ENCODE peak calls at places on chromosomes 2 and 18, in ten cellular contexts. One of them, this sample, is unnamed.

GRCh38 chr2:62217980-62218379 is 22.1 kb downstream of the B3GNT2 start:
- DNase-seq in left ventricle myocardium inferior: no peak
- DNase-seq in spleen: no peak
- DNase-seq in breast epithelium: no peak
- DNase-seq in tibial nerve: no peak
- DNase-seq in right atrium auricular region: no peak
- DNase-seq in ovary: no peak
- DNase-seq in A549: no peak
- DNase-seq in left lung: no peak
- DNase-seq in cardiac muscle cell: no peak
- DNase-seq in this sample: no peak

GRCh38 chr18:62452280-62452824 is 70.5 kb upstream of the ZCCHC2 start:
- DNase-seq in left ventricle myocardium inferior: no peak
- DNase-seq in spleen: no peak
- DNase-seq in breast epithelium: peak
- DNase-seq in tibial nerve: no peak
- DNase-seq in right atrium auricular region: peak
- DNase-seq in ovary: no peak
- DNase-seq in A549: peak
- DNase-seq in left lung: no peak
- DNase-seq in cardiac muscle cell: no peak
- DNase-seq in this sample: no peak

GRCh38 chr18:78006006-78006802 is 756.6 kb downstream of the GALR1 start:
- DNase-seq in left ventricle myocardium inferior: no peak
- DNase-seq in spleen: no peak
- DNase-seq in breast epithelium: no peak
- DNase-seq in tibial nerve: no peak
- DNase-seq in right atrium auricular region: no peak
- DNase-seq in ovary: no peak
- DNase-seq in A549: no peak
- DNase-seq in left lung: no peak
- DNase-seq in cardiac muscle cell: no peak
- DNase-seq in this sample: no peak

GRCh38 chr2:64035067-64035942 is 16.1 kb upstream of the VPS54 start:
- DNase-seq in left ventricle myocardium inferior: no peak
- DNase-seq in spleen: no peak
- DNase-seq in breast epithelium: no peak
- DNase-seq in tibial nerve: no peak
- DNase-seq in right atrium auricular region: no peak
- DNase-seq in ovary: no peak
- DNase-seq in A549: no peak
- DNase-seq in left lung: no peak
- DNase-seq in cardiac muscle cell: no peak
- DNase-seq in this sample: no peak

GRCh38 chr18:80046011-80046410 is 11.8 kb downstream of the RBFA start:
- DNase-seq in left ventricle myocardium inferior: no peak
- DNase-seq in spleen: no peak
- DNase-seq in breast epithelium: no peak
- DNase-seq in tibial nerve: no peak
- DNase-seq in right atrium auricular region: no peak
- DNase-seq in ovary: no peak
- DNase-seq in A549: no peak
- DNase-seq in left lung: no peak
- DNase-seq in cardiac muscle cell: no peak
- DNase-seq in this sample: no peak

GRCh38 chr2:127588241-127588640 is 52.8 kb downstream of the MYO7B start:
- DNase-seq in left ventricle myocardium inferior: no peak
- DNase-seq in spleen: peak
- DNase-seq in breast epithelium: no peak
- DNase-seq in tibial nerve: no peak
- DNase-seq in right atrium auricular region: no peak
- DNase-seq in ovary: peak
- DNase-seq in A549: no peak
- DNase-seq in left lung: no peak
- DNase-seq in cardiac muscle cell: no peak
- DNase-seq in this sample: no peak

GRCh38 chr2:176642074-176642473 is 372.8 kb downstream of the MTX2 start:
- DNase-seq in left ventricle myocardium inferior: no peak
- DNase-seq in spleen: no peak
- DNase-seq in breast epithelium: no peak
- DNase-seq in tibial nerve: no peak
- DNase-seq in right atrium auricular region: no peak
- DNase-seq in ovary: no peak
- DNase-seq in A549: no peak
- DNase-seq in left lung: no peak
- DNase-seq in cardiac muscle cell: no peak
- DNase-seq in this sample: no peak

GRCh38 chr2:238865744-238866355 is 18.0 kb downstream of the TWIST2 start:
- DNase-seq in left ventricle myocardium inferior: no peak
- DNase-seq in spleen: peak
- DNase-seq in breast epithelium: no peak
- DNase-seq in tibial nerve: no peak
- DNase-seq in right atrium auricular region: no peak
- DNase-seq in ovary: no peak
- DNase-seq in A549: no peak
- DNase-seq in left lung: peak
- DNase-seq in cardiac muscle cell: no peak
- DNase-seq in this sample: no peak

GRCh38 chr2:213243189-213244044 is 40.8 kb upstream of the SPAG16 start:
- DNase-seq in left ventricle myocardium inferior: no peak
- DNase-seq in spleen: no peak
- DNase-seq in breast epithelium: no peak
- DNase-seq in tibial nerve: no peak
- DNase-seq in right atrium auricular region: no peak
- DNase-seq in ovary: no peak
- DNase-seq in A549: no peak
- DNase-seq in left lung: no peak
- DNase-seq in cardiac muscle cell: no peak
- DNase-seq in this sample: no peak

GRCh38 chr2:196482119-196483065 is 157.1 kb upstream of the CCDC150 start:
- DNase-seq in left ventricle myocardium inferior: no peak
- DNase-seq in spleen: no peak
- DNase-seq in breast epithelium: no peak
- DNase-seq in tibial nerve: no peak
- DNase-seq in right atrium auricular region: no peak
- DNase-seq in ovary: no peak
- DNase-seq in A549: no peak
- DNase-seq in left lung: no peak
- DNase-seq in cardiac muscle cell: no peak
- DNase-seq in this sample: no peak

GRCh38 chr2:183035954-183036669 is 2.1 kb downstream of the NCKAP1 start:
- DNase-seq in left ventricle myocardium inferior: no peak
- DNase-seq in spleen: no peak
- DNase-seq in breast epithelium: no peak
- DNase-seq in tibial nerve: no peak
- DNase-seq in right atrium auricular region: no peak
- DNase-seq in ovary: no peak
- DNase-seq in A549: no peak
- DNase-seq in left lung: no peak
- DNase-seq in cardiac muscle cell: no peak
- DNase-seq in this sample: no peak

GRCh38 chr2:177602611-177603164 is 210.1 kb downstream of the AGPS start:
- DNase-seq in left ventricle myocardium inferior: no peak
- DNase-seq in spleen: no peak
- DNase-seq in breast epithelium: no peak
- DNase-seq in tibial nerve: no peak
- DNase-seq in right atrium auricular region: no peak
- DNase-seq in ovary: no peak
- DNase-seq in A549: no peak
- DNase-seq in left lung: no peak
- DNase-seq in cardiac muscle cell: no peak
- DNase-seq in this sample: no peak

GRCh38 chr2:38945931-38946330 is 56.3 kb downstream of the ARHGEF33 start:
- DNase-seq in left ventricle myocardium inferior: no peak
- DNase-seq in spleen: no peak
- DNase-seq in breast epithelium: no peak
- DNase-seq in tibial nerve: no peak
- DNase-seq in right atrium auricular region: no peak
- DNase-seq in ovary: no peak
- DNase-seq in A549: no peak
- DNase-seq in left lung: no peak
- DNase-seq in cardiac muscle cell: no peak
- DNase-seq in this sample: no peak

GRCh38 chr2:98771771-98772521 is 41.0 kb upstream of the MGAT4A start:
- DNase-seq in left ventricle myocardium inferior: no peak
- DNase-seq in spleen: peak
- DNase-seq in breast epithelium: no peak
- DNase-seq in tibial nerve: no peak
- DNase-seq in right atrium auricular region: no peak
- DNase-seq in ovary: no peak
- DNase-seq in A549: no peak
- DNase-seq in left lung: no peak
- DNase-seq in cardiac muscle cell: no peak
- DNase-seq in this sample: no peak

GRCh38 chr18:70700496-70700895 is 411.7 kb downstream of the SOCS6 start:
- DNase-seq in left ventricle myocardium inferior: no peak
- DNase-seq in spleen: no peak
- DNase-seq in breast epithelium: no peak
- DNase-seq in tibial nerve: no peak
- DNase-seq in right atrium auricular region: no peak
- DNase-seq in ovary: no peak
- DNase-seq in A549: no peak
- DNase-seq in left lung: no peak
- DNase-seq in cardiac muscle cell: no peak
- DNase-seq in this sample: no peak

GRCh38 chr2:162297925-162298552 is 20.4 kb downstream of the IFIH1 start:
- DNase-seq in left ventricle myocardium inferior: no peak
- DNase-seq in spleen: no peak
- DNase-seq in breast epithelium: no peak
- DNase-seq in tibial nerve: peak
- DNase-seq in right atrium auricular region: no peak
- DNase-seq in ovary: no peak
- DNase-seq in A549: peak
- DNase-seq in left lung: no peak
- DNase-seq in cardiac muscle cell: peak
- DNase-seq in this sample: no peak

GRCh38 chr2:29113891-29114321 is 1.3 kb upstream of the CLIP4 start:
- DNase-seq in left ventricle myocardium inferior: peak
- DNase-seq in spleen: no peak
- DNase-seq in breast epithelium: peak
- DNase-seq in tibial nerve: peak
- DNase-seq in right atrium auricular region: peak
- DNase-seq in ovary: no peak
- DNase-seq in A549: peak
- DNase-seq in left lung: no peak
- DNase-seq in cardiac muscle cell: peak
- DNase-seq in this sample: peak

GRCh38 chr2:235609746-235610145 is 115.9 kb downstream of the AGAP1 start:
- DNase-seq in left ventricle myocardium inferior: no peak
- DNase-seq in spleen: no peak
- DNase-seq in breast epithelium: no peak
- DNase-seq in tibial nerve: no peak
- DNase-seq in right atrium auricular region: no peak
- DNase-seq in ovary: no peak
- DNase-seq in A549: no peak
- DNase-seq in left lung: no peak
- DNase-seq in cardiac muscle cell: no peak
- DNase-seq in this sample: no peak

GRCh38 chr2:235608200-235608591 is 114.4 kb downstream of the AGAP1 start:
- DNase-seq in left ventricle myocardium inferior: no peak
- DNase-seq in spleen: no peak
- DNase-seq in breast epithelium: no peak
- DNase-seq in tibial nerve: no peak
- DNase-seq in right atrium auricular region: no peak
- DNase-seq in ovary: no peak
- DNase-seq in A549: no peak
- DNase-seq in left lung: no peak
- DNase-seq in cardiac muscle cell: no peak
- DNase-seq in this sample: no peak

GRCh38 chr2:235609321-235609720 is 115.5 kb downstream of the AGAP1 start:
- DNase-seq in left ventricle myocardium inferior: no peak
- DNase-seq in spleen: no peak
- DNase-seq in breast epithelium: no peak
- DNase-seq in tibial nerve: no peak
- DNase-seq in right atrium auricular region: no peak
- DNase-seq in ovary: no peak
- DNase-seq in A549: no peak
- DNase-seq in left lung: no peak
- DNase-seq in cardiac muscle cell: no peak
- DNase-seq in this sample: no peak

GRCh38 chr2:235605999-235606715 is 112.3 kb downstream of the AGAP1 start:
- DNase-seq in left ventricle myocardium inferior: no peak
- DNase-seq in spleen: no peak
- DNase-seq in breast epithelium: no peak
- DNase-seq in tibial nerve: no peak
- DNase-seq in right atrium auricular region: no peak
- DNase-seq in ovary: no peak
- DNase-seq in A549: no peak
- DNase-seq in left lung: no peak
- DNase-seq in cardiac muscle cell: no peak
- DNase-seq in this sample: no peak

GRCh38 chr2:235607541-235608199 is 113.8 kb downstream of the AGAP1 start:
- DNase-seq in left ventricle myocardium inferior: no peak
- DNase-seq in spleen: no peak
- DNase-seq in breast epithelium: no peak
- DNase-seq in tibial nerve: no peak
- DNase-seq in right atrium auricular region: no peak
- DNase-seq in ovary: no peak
- DNase-seq in A549: no peak
- DNase-seq in left lung: no peak
- DNase-seq in cardiac muscle cell: no peak
- DNase-seq in this sample: no peak
- H3K27ac ChIP-seq in left ventricle myocardium inferior: peak
- H3K27ac ChIP-seq in spleen: no peak
- H3K27ac ChIP-seq in breast epithelium: no peak
- H3K27ac ChIP-seq in tibial nerve: peak
- H3K27ac ChIP-seq in right atrium auricular region: peak
- H3K27ac ChIP-seq in ovary: no peak
- H3K27ac ChIP-seq in A549: no peak
- H3K27ac ChIP-seq in left lung: no peak
- H3K27ac ChIP-seq in cardiac muscle cell: no peak
- H3K27ac ChIP-seq in this sample: no peak

GRCh38 chr2:36512705-36513104 is 85.3 kb downstream of the FEZ2 start:
- DNase-seq in left ventricle myocardium inferior: no peak
- DNase-seq in spleen: no peak
- DNase-seq in breast epithelium: no peak
- DNase-seq in tibial nerve: no peak
- DNase-seq in right atrium auricular region: no peak
- DNase-seq in ovary: no peak
- DNase-seq in A549: no peak
- DNase-seq in left lung: no peak
- DNase-seq in cardiac muscle cell: peak
- DNase-seq in this sample: no peak
- TF ChIP-seq CTCF in left ventricle myocardium inferior: no peak
- TF ChIP-seq CTCF in spleen: no peak
- TF ChIP-seq CTCF in breast epithelium: no peak
- TF ChIP-seq CTCF in tibial nerve: no peak
- TF ChIP-seq CTCF in right atrium auricular region: no peak
- TF ChIP-seq CTCF in ovary: no peak
- TF ChIP-seq CTCF in A549: no peak
- TF ChIP-seq CTCF in left lung: no peak
- TF ChIP-seq CTCF in cardiac muscle cell: no peak
- TF ChIP-seq CTCF in this sample: no peak

GRCh38 chr2:40665493-40666232 is 213.8 kb upstream of the SLC8A1 start:
- DNase-seq in left ventricle myocardium inferior: no peak
- DNase-seq in spleen: no peak
- DNase-seq in breast epithelium: no peak
- DNase-seq in tibial nerve: no peak
- DNase-seq in right atrium auricular region: no peak
- DNase-seq in ovary: no peak
- DNase-seq in A549: no peak
- DNase-seq in left lung: no peak
- DNase-seq in cardiac muscle cell: no peak
- DNase-seq in this sample: no peak
- H3K27ac ChIP-seq in left ventricle myocardium inferior: no peak
- H3K27ac ChIP-seq in spleen: no peak
- H3K27ac ChIP-seq in breast epithelium: no peak
- H3K27ac ChIP-seq in tibial nerve: no peak
- H3K27ac ChIP-seq in right atrium auricular region: no peak
- H3K27ac ChIP-seq in ovary: no peak
- H3K27ac ChIP-seq in A549: no peak
- H3K27ac ChIP-seq in left lung: no peak
- H3K27ac ChIP-seq in cardiac muscle cell: no peak
- H3K27ac ChIP-seq in this sample: no peak

GRCh38 chr2:215728504-215729065 is 284.8 kb downstream of the MREG start:
- DNase-seq in left ventricle myocardium inferior: no peak
- DNase-seq in spleen: no peak
- DNase-seq in breast epithelium: no peak
- DNase-seq in tibial nerve: peak
- DNase-seq in right atrium auricular region: no peak
- DNase-seq in ovary: no peak
- DNase-seq in A549: no peak
- DNase-seq in left lung: no peak
- DNase-seq in cardiac muscle cell: no peak
- DNase-seq in this sample: peak
- TF ChIP-seq CTCF in left ventricle myocardium inferior: no peak
- TF ChIP-seq CTCF in spleen: no peak
- TF ChIP-seq CTCF in breast epithelium: no peak
- TF ChIP-seq CTCF in tibial nerve: no peak
- TF ChIP-seq CTCF in right atrium auricular region: no peak
- TF ChIP-seq CTCF in ovary: no peak
- TF ChIP-seq CTCF in A549: no peak
- TF ChIP-seq CTCF in left lung: no peak
- TF ChIP-seq CTCF in cardiac muscle cell: peak
- TF ChIP-seq CTCF in this sample: no peak